ENCODE peak calls at places on chromosome 5, in eight cellular contexts. F, B, C, H, M, Y, W and P are unnamed samples.

GRCh38 chr5:149488645-149489306 is 62.5 kb downstream of the CSNK1A1 start:
- DNase-seq in W (no peak), B (no peak), M (no peak), C (no peak), H (no peak), F (no peak), Y (no peak), P (no peak)

GRCh38 chr5:40410231-40410861 is 269.4 kb upstream of the PTGER4 start:
- DNase-seq in B (no peak), C (peak), Y (no peak), F (no peak), M (no peak), H (peak), W (peak), P (no peak)

GRCh38 chr5:144598451-144599068 is 427.9 kb downstream of the KCTD16 start:
- DNase-seq in C (no peak), M (no peak), Y (no peak), F (peak), H (no peak), B (no peak), W (no peak), P (no peak)

GRCh38 chr5:159854916-159855315 is 61.4 kb upstream of the ADRA1B start:
- DNase-seq in Y (no peak), W (no peak), H (no peak), B (no peak), C (no peak), F (no peak), M (no peak), P (no peak)

GRCh38 chr5:53340956-53341750 is 139.3 kb upstream of the FST start:
- DNase-seq in B (no peak), H (no peak), C (no peak), Y (no peak), W (no peak), F (no peak), M (no peak), P (no peak)

GRCh38 chr5:59204114-59204897 is 621.4 kb downstream of the RAB3C start:
- DNase-seq in W (no peak), H (no peak), F (no peak), M (no peak), Y (no peak), B (no peak), C (no peak), P (no peak)

GRCh38 chr5:115810776-115811175 is 5.7 kb downstream of the CDO1 start:
- DNase-seq in W (no peak), Y (no peak), C (no peak), B (no peak), H (no peak), F (no peak), M (no peak), P (no peak)

GRCh38 chr5:65015767-65016166 is 247.0 kb downstream of the CWC27 start:
- DNase-seq in C (no peak), W (no peak), B (no peak), Y (no peak), H (no peak), M (no peak), F (no peak), P (no peak)

GRCh38 chr5:102792705-102793104 is 37.6 kb downstream of the PAM start:
- DNase-seq in H (no peak), W (peak), B (no peak), Y (no peak), F (no peak), M (no peak), C (no peak), P (no peak)

GRCh38 chr5:108315829-108316228 is 66.1 kb downstream of the FBXL17 start:
- DNase-seq in C (no peak), W (no peak), Y (no peak), H (no peak), B (no peak), F (no peak), M (no peak), P (no peak)

GRCh38 chr5:92500752-92501151 is 1080.3 kb downstream of the NR2F1-AS1 start:
- DNase-seq in H (no peak), Y (no peak), F (no peak), B (no peak), W (no peak), C (no peak), M (no peak), P (no peak)

GRCh38 chr5:14204785-14205321 is 61.7 kb downstream of the TRIO start:
- DNase-seq in C (no peak), Y (no peak), W (no peak), F (peak), H (no peak), B (peak), M (peak), P (no peak)

GRCh38 chr5:1726956-1727355 is 72.7 kb downstream of the MRPL36 start:
- DNase-seq in Y (no peak), W (no peak), H (no peak), M (no peak), C (no peak), F (no peak), B (no peak), P (no peak)

GRCh38 chr5:111364992-111365391 is 140.8 kb downstream of the CAMK4 start:
- DNase-seq in M (no peak), Y (no peak), W (no peak), C (no peak), B (no peak), F (no peak), H (no peak), P (no peak)

GRCh38 chr5:180201051-180201987 is 7.7 kb downstream of the RASGEF1C start:
- DNase-seq in H (peak), C (no peak), W (no peak), M (no peak), F (no peak), B (no peak), Y (no peak), P (no peak)

GRCh38 chr5:39624268-39624886 is 199.6 kb upstream of the DAB2 start:
- DNase-seq in C (no peak), H (no peak), B (no peak), W (no peak), Y (no peak), M (peak), F (no peak), P (no peak)

GRCh38 chr5:178360231-178360925 is 127.8 kb upstream of the PHYKPL start:
- DNase-seq in B (peak), F (no peak), H (no peak), M (peak), W (no peak), Y (no peak), C (no peak), P (no peak)

GRCh38 chr5:145161384-145161783 is 673.8 kb downstream of the PRELID2 start:
- DNase-seq in W (no peak), F (no peak), Y (no peak), B (no peak), M (no peak), C (no peak), H (no peak), P (no peak)

GRCh38 chr5:1468629-1469527 is 23.6 kb upstream of the SLC6A3 start:
- DNase-seq in B (peak), H (no peak), Y (no peak), F (peak), W (no peak), C (no peak), M (peak), P (no peak)

GRCh38 chr5:1882337-1883119 is at the start of gene IRX4:
- DNase-seq in C (no peak), H (no peak), Y (no peak), B (peak), F (peak), W (no peak), M (no peak), P (no peak)

GRCh38 chr5:79109527-79110492 is 1.8 kb upstream of the BHMT start:
- DNase-seq in B (peak), F (no peak), H (peak), C (no peak), Y (peak), M (peak), W (peak), P (no peak)

GRCh38 chr5:66796306-66797292 is 200.4 kb downstream of the MAST4 start:
- DNase-seq in H (no peak), C (no peak), W (no peak), M (no peak), B (no peak), Y (no peak), F (no peak), P (no peak)

GRCh38 chr5:142070000-142070399 is 38.6 kb upstream of the NDFIP1 start:
- DNase-seq in C (no peak), W (no peak), B (no peak), Y (no peak), H (no peak), F (no peak), M (no peak), P (no peak)

GRCh38 chr5:176166427-176166826 is 71.8 kb upstream of the SIMC1 start:
- DNase-seq in Y (no peak), B (no peak), F (no peak), H (no peak), M (no peak), C (no peak), W (no peak), P (no peak)

GRCh38 chr5:170554566-170555267 is 50.9 kb downstream of the KCNIP1 start:
- DNase-seq in H (no peak), W (no peak), M (no peak), F (no peak), B (no peak), C (no peak), Y (no peak), P (no peak)

GRCh38 chr5:172412724-172413260 is 41.5 kb downstream of the SH3PXD2B start:
- DNase-seq in Y (no peak), B (peak), C (no peak), H (no peak), W (no peak), F (peak), M (peak), P (no peak)

GRCh38 chr5:136155769-136156168 is 23.1 kb downstream of the SMAD5 start:
- DNase-seq in M (no peak), H (no peak), B (no peak), Y (no peak), F (no peak), C (no peak), W (no peak), P (no peak)

GRCh38 chr5:32331217-32331926 is 18.6 kb upstream of the MTMR12 start:
- DNase-seq in C (no peak), W (no peak), M (peak), B (no peak), F (no peak), Y (no peak), H (no peak), P (no peak)

GRCh38 chr5:137778772-137779564 is 24.8 kb upstream of the HNRNPA0 start:
- DNase-seq in W (no peak), Y (no peak), F (no peak), C (no peak), H (no peak), B (no peak), M (no peak), P (peak)

GRCh38 chr5:180173875-180174586 is 35.0 kb downstream of the RASGEF1C start:
- DNase-seq in B (no peak), Y (no peak), H (no peak), W (no peak), C (no peak), F (no peak), M (no peak), P (no peak)

GRCh38 chr5:116358015-116358523 is 216.6 kb downstream of the SEMA6A start:
- DNase-seq in M (no peak), W (no peak), H (no peak), B (no peak), Y (no peak), F (no peak), C (no peak), P (no peak)

GRCh38 chr5:132253008-132253441 is 4.5 kb upstream of the PDLIM4 start:
- DNase-seq in F (no peak), W (no peak), C (no peak), B (no peak), M (no peak), H (peak), Y (no peak), P (no peak)